ENCODE peak calls at places on chromosomes 3 and 15, in five cellular contexts. Y, A, W, F and E are unnamed samples.

GRCh38 chr3:134373278-134373941 is 837 bp downstream of the AMOTL2 start:
- DNase-seq in Y (peak), A (no peak), W (peak), F (no peak), E (no peak)

GRCh38 chr15:50778089-50778488 is 12.6 kb upstream of the SPPL2A start:
- DNase-seq in Y (no peak), A (no peak), W (no peak), F (no peak), E (no peak)

GRCh38 chr3:107124885-107125284 is 252.4 kb upstream of the CCDC54 start:
- DNase-seq in Y (no peak), A (no peak), W (no peak), F (no peak), E (no peak)

GRCh38 chr15:20358066-20358780 is 183.4 kb downstream of the GOLGA6L6 start:
- DNase-seq in Y (peak), A (no peak), W (peak), F (no peak), E (peak)

GRCh38 chr3:53225651-53226050 is 30.2 kb downstream of the TKT start:
- DNase-seq in Y (no peak), A (no peak), W (no peak), F (no peak), E (no peak)

GRCh38 chr15:98715401-98715800 is 67.1 kb downstream of the IGF1R start:
- DNase-seq in Y (no peak), A (no peak), W (no peak), F (no peak), E (no peak)

GRCh38 chr15:92869263-92869940 is 30.7 kb upstream of the CHD2 start:
- DNase-seq in Y (no peak), A (no peak), W (no peak), F (no peak), E (no peak)

GRCh38 chr3:167798443-167798842 is 62.9 kb downstream of the SERPINI1 start:
- DNase-seq in Y (no peak), A (no peak), W (no peak), F (no peak), E (no peak)

GRCh38 chr3:16086690-16087089 is 87.8 kb upstream of the GALNT15 start:
- DNase-seq in Y (no peak), A (no peak), W (no peak), F (no peak), E (no peak)

GRCh38 chr3:160169139-160169830 is 55.9 kb upstream of the C3orf80 start:
- DNase-seq in Y (no peak), A (no peak), W (no peak), F (no peak), E (no peak)

GRCh38 chr15:91522609-91523332 is 330.7 kb upstream of the SLCO3A1 start:
- DNase-seq in Y (no peak), A (no peak), W (no peak), F (no peak), E (no peak)

GRCh38 chr3:59978979-59979378 is 929.2 kb upstream of the CFAP20DC start:
- DNase-seq in Y (no peak), A (no peak), W (no peak), F (no peak), E (no peak)

GRCh38 chr3:135143474-135143873 is 348.4 kb downstream of the EPHB1 start:
- DNase-seq in Y (no peak), A (no peak), W (no peak), F (no peak), E (no peak)

GRCh38 chr3:21170964-21171363 is 580.0 kb downstream of the ZNF385D start:
- DNase-seq in Y (no peak), A (no peak), W (no peak), F (peak), E (no peak)

GRCh38 chr15:97978408-97979130 is 18.1 kb downstream of the ARRDC4 start:
- DNase-seq in Y (no peak), A (no peak), W (no peak), F (no peak), E (no peak)

GRCh38 chr3:63972196-63972595 is 51.1 kb downstream of the PSMD6 start:
- DNase-seq in Y (no peak), A (no peak), W (no peak), F (no peak), E (no peak)

GRCh38 chr15:72116680-72117447 is 1.1 kb downstream of the MYO9A start:
- DNase-seq in Y (no peak), A (no peak), W (peak), F (no peak), E (peak)

GRCh38 chr15:39631357-39631756 is 50.5 kb downstream of the THBS1 start:
- DNase-seq in Y (no peak), A (no peak), W (no peak), F (no peak), E (no peak)

GRCh38 chr3:71012971-71013370 is 570.6 kb downstream of the FOXP1 start:
- DNase-seq in Y (no peak), A (no peak), W (no peak), F (no peak), E (no peak)

DNA sequence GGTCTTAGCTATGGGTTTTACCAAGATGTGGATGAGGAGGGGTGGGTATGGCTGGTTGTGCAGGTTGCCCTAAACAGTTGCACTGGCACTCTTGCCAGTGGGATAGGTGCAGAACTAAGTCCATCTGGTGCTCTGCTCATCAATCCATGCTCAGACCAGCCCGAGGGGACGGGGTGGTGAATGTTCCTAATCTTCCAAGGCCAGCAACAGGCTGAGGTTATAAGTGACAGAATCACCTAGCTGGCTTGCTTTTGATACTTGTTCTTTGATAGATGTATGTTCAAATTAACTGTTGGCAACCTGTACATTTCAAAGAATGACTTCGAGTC is 53.5 kb upstream of the CCR2 start:
- DNase-seq in Y (no peak), A (no peak), W (no peak), F (no peak), E (no peak)
- H3K27ac ChIP-seq in Y (no peak), A (no peak), W (peak), F (no peak), E (no peak)

GRCh38 chr3:149371001-149371722 is 6.3 kb downstream of the TM4SF1 start:
- DNase-seq in Y (no peak), A (no peak), W (no peak), F (peak), E (no peak)
- TF ChIP-seq CTCF in Y (no peak), A (peak), W (no peak), F (peak), E (no peak)

GRCh38 chr15:66729339-66729951 is 27.4 kb downstream of the SMAD6 start:
- DNase-seq in Y (no peak), A (no peak), W (no peak), F (no peak), E (no peak)
- H3K27ac ChIP-seq in Y (peak), A (no peak), W (peak), F (peak), E (peak)

DNA sequence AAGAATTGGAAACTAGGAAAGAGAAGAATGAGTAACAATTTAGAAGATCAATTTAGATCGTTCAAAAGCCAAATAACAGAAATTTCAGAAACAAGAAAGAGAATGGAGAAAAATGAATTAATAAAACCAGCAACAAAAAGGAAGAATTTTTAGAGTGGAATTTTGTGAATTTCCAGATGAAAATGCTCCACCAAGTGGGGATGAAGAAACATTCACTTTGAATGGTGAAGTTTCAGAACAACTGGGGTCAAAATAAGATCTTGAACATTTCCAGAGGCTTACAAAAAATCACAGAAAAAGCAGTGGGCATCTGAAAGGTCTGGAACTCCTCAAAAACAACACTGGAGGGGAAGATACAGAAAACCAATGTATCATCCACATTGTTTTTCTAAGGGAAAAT is 4.2 kb upstream of the MOBP start:
- DNase-seq in Y (no peak), A (no peak), W (no peak), F (no peak), E (no peak)
- TF ChIP-seq CTCF in Y (no peak), A (no peak), W (no peak), F (no peak), E (no peak)

GRCh38 chr15:74171965-74172541 is 1.5 kb upstream of the ISLR start:
- DNase-seq in Y (no peak), A (no peak), W (peak), F (no peak), E (no peak)

GRCh38 chr15:74174216-74174965 is 881 bp downstream of the ISLR start:
- DNase-seq in Y (peak), A (no peak), W (peak), F (no peak), E (peak)

GRCh38 chr15:74174966-74175270 is 1.4 kb downstream of the ISLR start:
- DNase-seq in Y (no peak), A (no peak), W (no peak), F (no peak), E (no peak)

GRCh38 chr15:74172751-74173544 is 562 bp upstream of the ISLR start:
- DNase-seq in Y (peak), A (no peak), W (peak), F (no peak), E (peak)

DNA sequence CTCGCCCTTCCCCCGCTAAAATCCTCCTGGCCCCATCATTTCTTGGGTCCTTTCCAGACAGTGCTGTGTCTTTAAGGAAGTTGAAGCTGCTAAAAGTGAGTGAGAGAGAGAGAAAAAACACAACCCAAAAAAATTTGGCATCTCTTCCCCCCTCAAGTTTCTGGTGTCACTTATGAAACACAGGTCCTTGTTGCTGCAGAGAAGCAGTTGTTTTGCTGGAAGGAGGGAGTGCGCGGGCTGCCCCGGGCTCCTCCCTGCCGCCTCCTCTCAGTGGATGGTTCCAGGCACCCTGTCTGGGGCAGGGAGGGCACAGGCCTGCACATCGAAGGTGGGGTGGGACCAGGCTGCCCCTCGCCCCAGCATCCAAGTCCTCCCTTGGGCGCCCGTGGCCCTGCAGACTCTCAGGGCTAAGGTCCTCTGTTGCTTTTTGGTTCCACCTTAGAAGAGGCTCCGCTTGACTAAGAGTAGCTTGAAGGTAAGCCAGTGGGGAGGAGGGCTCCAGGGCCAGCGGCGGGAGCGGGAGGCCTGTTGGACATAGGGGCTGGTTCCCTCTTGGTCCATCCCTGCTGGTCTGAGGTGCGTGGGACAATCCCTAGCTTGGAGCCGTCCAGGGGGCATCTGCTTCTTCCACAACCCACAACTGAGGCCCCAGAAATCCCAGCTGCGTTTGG is at the start of gene ISLR:
- DNase-seq in Y (peak), A (no peak), W (peak), F (no peak), E (peak)
- H3K27ac ChIP-seq in Y (peak), A (no peak), W (peak), F (no peak), E (peak)

DNA sequence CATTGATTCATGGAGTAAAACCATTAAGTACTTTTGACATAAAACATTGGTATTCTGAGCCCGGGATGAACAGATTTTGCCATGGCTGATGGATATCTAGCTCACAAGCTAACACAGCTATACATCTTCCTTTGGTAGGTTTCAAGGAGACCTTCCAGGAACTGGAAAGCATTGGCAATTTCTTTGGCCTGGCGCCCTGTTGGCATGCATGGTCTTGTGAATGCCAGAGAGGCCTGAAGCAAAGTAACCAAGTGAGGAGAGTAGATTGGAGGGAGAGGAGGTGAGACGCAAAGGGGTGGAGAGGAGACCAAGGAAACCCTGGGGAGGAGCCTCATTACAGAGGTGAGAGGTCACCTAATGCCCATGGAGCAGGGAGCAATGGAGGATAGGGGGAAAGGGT is 67.2 kb downstream of the SQOR start:
- DNase-seq in Y (no peak), A (no peak), W (no peak), F (no peak), E (no peak)
- TF ChIP-seq CTCF in Y (no peak), A (no peak), W (no peak), F (no peak), E (no peak)